ENCODE peak calls at places on chromosomes 5 and 9, in eight cellular contexts. P is type B pancreatic cell, V is RWPE1, X is heart right ventricle, D is nephron progenitor cell, T is fibroblast of pulmonary artery, A is progenitor cell of endocrine pancreas, G is PC-9. H is an unnamed sample.

GRCh38 chr9:134558124-134558805 is 83.3 kb upstream of the COL5A1 start:
- DNase-seq in P (peak), V (no peak), X (no peak), D (no peak), T (no peak), A (no peak), G (no peak), H (no peak)

GRCh38 chr5:44847453-44847852 is 38.7 kb downstream of the MRPS30 start:
- DNase-seq in P (no peak), V (no peak), X (no peak), D (no peak), T (no peak), A (no peak), G (no peak), H (no peak)

GRCh38 chr5:140303987-140304386 is 1.1 kb upstream of the PFDN1 start:
- DNase-seq in P (no peak), V (no peak), X (no peak), D (no peak), T (no peak), A (no peak), G (no peak), H (no peak)

GRCh38 chr5:74095871-74096270 is 469.9 kb downstream of the ARHGEF28 start:
- DNase-seq in P (no peak), V (no peak), X (no peak), D (no peak), T (peak), A (no peak), G (no peak), H (peak)

GRCh38 chr9:98039474-98040072 is 17.0 kb upstream of the NANS start:
- DNase-seq in P (no peak), V (no peak), X (no peak), D (no peak), T (no peak), A (no peak), G (no peak), H (peak)

GRCh38 chr5:927172-928015 is 34.7 kb downstream of the TRIP13 start:
- DNase-seq in P (peak), V (no peak), X (no peak), D (no peak), T (no peak), A (no peak), G (no peak), H (no peak)

GRCh38 chr5:136016945-136017530 is 11.8 kb upstream of the TGFBI start:
- DNase-seq in P (no peak), V (peak), X (no peak), D (no peak), T (peak), A (no peak), G (peak), H (peak)

GRCh38 chr5:170078931-170079330 is 26.8 kb upstream of the FOXI1 start:
- DNase-seq in P (no peak), V (no peak), X (no peak), D (no peak), T (no peak), A (no peak), G (no peak), H (no peak)

GRCh38 chr5:38340961-38341500 is 82.7 kb downstream of the EGFLAM start:
- DNase-seq in P (no peak), V (no peak), X (no peak), D (no peak), T (no peak), A (no peak), G (no peak), H (no peak)

GRCh38 chr9:21018177-21018576 is 13.3 kb downstream of the HACD4 start:
- DNase-seq in P (no peak), V (no peak), X (no peak), D (no peak), T (no peak), A (no peak), G (no peak), H (no peak)

GRCh38 chr9:119375892-119376291 is 6.7 kb upstream of the BRINP1 start:
- DNase-seq in P (no peak), V (peak), X (no peak), D (peak), T (no peak), A (peak), G (no peak), H (peak)

GRCh38 chr5:98106116-98107088 is 667.1 kb upstream of the RGMB start:
- DNase-seq in P (no peak), V (no peak), X (no peak), D (no peak), T (no peak), A (no peak), G (no peak), H (no peak)

GRCh38 chr5:5421149-5421960 is 1.1 kb upstream of the ICE1 start:
- DNase-seq in P (no peak), V (no peak), X (no peak), D (peak), T (peak), A (no peak), G (no peak), H (no peak)

GRCh38 chr5:113447651-113448050 is 12.9 kb upstream of the TSSK1B start:
- DNase-seq in P (no peak), V (no peak), X (no peak), D (no peak), T (peak), A (no peak), G (no peak), H (peak)

GRCh38 chr5:122091942-122092600 is 14.0 kb upstream of the LOX start:
- DNase-seq in P (no peak), V (peak), X (no peak), D (no peak), T (peak), A (no peak), G (no peak), H (peak)

GRCh38 chr9:1460143-1460769 is 410.1 kb downstream of the DMRT2 start:
- DNase-seq in P (no peak), V (peak), X (no peak), D (no peak), T (no peak), A (no peak), G (no peak), H (no peak)

GRCh38 chr5:132019857-132020555 is 8.5 kb upstream of the ACSL6 start:
- DNase-seq in P (no peak), V (no peak), X (no peak), D (no peak), T (no peak), A (no peak), G (no peak), H (no peak)

GRCh38 chr5:137370511-137371071 is 128.5 kb downstream of the SPOCK1 start:
- DNase-seq in P (no peak), V (peak), X (no peak), D (no peak), T (no peak), A (no peak), G (peak), H (peak)

GRCh38 chr5:87410941-87411340 is 1.8 kb downstream of the CCNH start:
- DNase-seq in P (no peak), V (no peak), X (no peak), D (no peak), T (peak), A (no peak), G (peak), H (peak)

GRCh38 chr9:34252016-34252415 is 73.2 kb downstream of the UBAP1 start:
- DNase-seq in P (no peak), V (no peak), X (no peak), D (no peak), T (peak), A (no peak), G (no peak), H (no peak)

GRCh38 chr9:73050062-73050814 is 97.4 kb upstream of the ALDH1A1 start:
- DNase-seq in P (no peak), V (no peak), X (no peak), D (no peak), T (peak), A (no peak), G (no peak), H (peak)

GRCh38 chr9:90018688-90019087 is 413.9 kb downstream of the GADD45G start:
- DNase-seq in P (no peak), V (no peak), X (no peak), D (no peak), T (no peak), A (no peak), G (no peak), H (no peak)

GRCh38 chr5:172274951-172275753 is 8.4 kb downstream of the UBTD2 start:
- DNase-seq in P (no peak), V (peak), X (no peak), D (no peak), T (peak), A (no peak), G (peak), H (no peak)

GRCh38 chr5:160477266-160477970 is 55.8 kb downstream of the PTTG1 start:
- DNase-seq in P (no peak), V (no peak), X (no peak), D (no peak), T (no peak), A (no peak), G (no peak), H (no peak)

GRCh38 chr5:112023766-112024165 is 266.8 kb upstream of the NREP start:
- DNase-seq in P (no peak), V (no peak), X (no peak), D (no peak), T (no peak), A (no peak), G (no peak), H (no peak)

GRCh38 chr5:136726506-136726905 is 361.2 kb upstream of the TRPC7 start:
- DNase-seq in P (no peak), V (no peak), X (no peak), D (no peak), T (no peak), A (no peak), G (no peak), H (no peak)

GRCh38 chr9:9352877-9353481 is 1259.8 kb downstream of the PTPRD start:
- DNase-seq in P (no peak), V (no peak), X (no peak), D (peak), T (peak), A (no peak), G (no peak), H (no peak)

GRCh38 chr5:133930061-133930823 is 38.2 kb downstream of the C5orf15 start:
- DNase-seq in P (no peak), V (no peak), X (no peak), D (peak), T (peak), A (no peak), G (no peak), H (no peak)

GRCh38 chr9:89915187-89915586 is 310.4 kb downstream of the GADD45G start:
- DNase-seq in P (no peak), V (no peak), X (no peak), D (no peak), T (no peak), A (no peak), G (no peak), H (no peak)

GRCh38 chr5:142584843-142585242 is 101.0 kb downstream of the FGF1 start:
- DNase-seq in P (no peak), V (no peak), X (no peak), D (no peak), T (no peak), A (no peak), G (no peak), H (peak)

GRCh38 chr5:124662261-124662781 is 84.1 kb downstream of the ZNF608 start:
- DNase-seq in P (no peak), V (no peak), X (no peak), D (peak), T (no peak), A (no peak), G (peak), H (no peak)

GRCh38 chr9:130421802-130422276 is 22.9 kb upstream of the ASS1 start:
- DNase-seq in P (no peak), V (peak), X (no peak), D (no peak), T (peak), A (no peak), G (no peak), H (peak)

GRCh38 chr9:131402738-131403492 is 9.0 kb downstream of the PRRC2B start:
- DNase-seq in P (no peak), V (peak), X (peak), D (peak), T (peak), A (no peak), G (no peak), H (peak)

GRCh38 chr5:129771058-129771838 is 23.4 kb downstream of the MINAR2 start:
- DNase-seq in P (no peak), V (peak), X (peak), D (peak), T (peak), A (peak), G (no peak), H (peak)

GRCh38 chr5:123046222-123046621 is 9.7 kb upstream of the PPIC start:
- DNase-seq in P (no peak), V (no peak), X (no peak), D (no peak), T (no peak), A (no peak), G (no peak), H (no peak)

GRCh38 chr5:80105698-80106439 is 70.7 kb downstream of the THBS4 start:
- DNase-seq in P (no peak), V (no peak), X (no peak), D (no peak), T (no peak), A (no peak), G (no peak), H (no peak)

GRCh38 chr5:172524573-172525021 is 70.3 kb upstream of the SH3PXD2B start:
- DNase-seq in P (peak), V (no peak), X (no peak), D (no peak), T (no peak), A (no peak), G (no peak), H (no peak)

GRCh38 chr5:94113087-94113486 is 371.7 kb upstream of the POU5F2 start:
- DNase-seq in P (no peak), V (no peak), X (no peak), D (no peak), T (no peak), A (no peak), G (no peak), H (no peak)

DNA sequence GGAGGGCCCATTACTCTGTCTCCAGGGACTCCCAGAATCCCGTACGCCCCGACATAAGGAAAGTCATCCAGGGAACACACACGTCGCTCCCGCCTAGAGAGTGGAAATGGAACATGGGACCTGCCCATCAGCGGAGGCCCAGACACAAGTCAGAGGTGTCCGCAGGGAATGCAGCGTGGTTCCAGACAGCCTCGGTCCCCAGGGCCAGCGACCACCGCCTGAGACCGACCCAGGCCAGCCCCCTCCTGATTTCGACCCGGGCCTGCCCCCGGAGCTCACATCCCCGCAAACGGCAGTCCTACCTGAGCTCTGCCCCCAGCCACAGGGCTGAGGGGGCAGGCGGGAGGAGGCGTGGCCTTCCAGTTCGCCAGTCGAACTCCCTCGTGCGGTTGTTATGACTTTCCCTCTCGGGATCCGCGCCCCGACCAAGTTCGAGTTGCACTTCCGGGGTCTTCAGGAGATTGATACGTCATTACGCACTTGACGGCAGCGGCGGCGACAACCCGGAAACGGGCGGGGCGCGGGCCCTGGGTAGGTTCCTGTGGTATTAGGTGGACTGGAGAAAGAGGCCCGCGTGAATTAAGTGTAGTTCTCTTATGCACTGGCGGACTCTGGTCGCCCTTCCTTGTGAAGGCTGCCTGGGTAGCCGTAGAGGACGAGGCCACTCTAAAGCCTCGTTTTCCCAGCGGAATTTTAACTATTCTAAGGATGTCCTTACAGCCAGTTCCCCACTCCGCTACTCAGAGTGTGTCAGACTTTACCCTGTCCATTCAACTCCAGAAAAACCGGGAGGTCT is 370.0 kb upstream of the POU5F2 start:
- DNase-seq in P (peak), V (peak), X (peak), D (peak), T (peak), A (peak), G (peak), H (peak)
- TF ChIP-seq CTCF in P (peak), V (peak), X (no peak), D (no peak), T (peak), A (peak), G (no peak), H (peak)

GRCh38 chr9:122366074-122366672 is 4.7 kb upstream of the PTGS1 start:
- DNase-seq in P (no peak), V (no peak), X (no peak), D (no peak), T (peak), A (no peak), G (no peak), H (peak)
- TF ChIP-seq CTCF in P (no peak), V (no peak), X (no peak), D (no peak), T (no peak), A (no peak), G (no peak), H (no peak)

DNA sequence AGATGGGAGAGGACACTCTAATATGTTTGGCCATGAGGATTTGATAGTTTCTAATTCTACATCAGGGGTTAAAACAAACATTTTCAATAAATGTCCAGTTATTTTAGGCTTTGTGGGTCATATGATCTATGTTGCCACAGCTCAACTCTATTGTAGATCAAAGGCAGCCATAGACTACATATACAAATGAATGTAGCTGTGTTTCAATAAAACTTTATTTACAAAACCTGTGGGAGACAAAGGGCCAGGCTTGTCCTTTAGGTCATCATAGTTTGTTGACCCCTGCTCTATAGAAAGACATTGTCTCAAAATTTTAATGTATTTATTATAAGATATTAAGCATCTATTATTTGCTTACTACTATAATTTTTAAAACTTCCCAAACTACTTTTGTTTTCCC is 325.4 kb upstream of the MEF2C start:
- DNase-seq in P (no peak), V (no peak), X (no peak), D (no peak), T (no peak), A (no peak), G (no peak), H (no peak)
- TF ChIP-seq CTCF in P (no peak), V (no peak), X (no peak), D (no peak), T (no peak), A (no peak), G (no peak), H (no peak)

DNA sequence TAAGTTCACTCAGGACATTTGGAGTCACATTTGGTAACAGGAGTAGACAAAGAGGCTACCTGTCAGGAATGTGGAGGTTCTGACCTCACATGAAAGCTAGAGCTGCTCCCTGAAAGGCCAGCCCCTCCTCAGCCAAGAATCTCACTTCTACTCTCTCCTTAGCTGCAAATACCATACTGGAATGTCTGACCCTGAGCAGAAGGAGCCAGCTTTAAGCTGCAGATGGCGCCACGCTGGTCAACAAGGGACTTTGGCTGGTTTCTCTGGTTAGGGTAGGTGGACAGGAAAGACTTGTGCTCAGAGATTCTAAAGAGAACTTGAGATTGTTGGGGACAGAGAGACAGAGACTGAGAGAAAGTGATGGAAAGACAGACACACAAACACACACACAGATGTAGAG is 21.9 kb downstream of the ASTN2 start:
- DNase-seq in P (no peak), V (no peak), X (no peak), D (no peak), T (no peak), A (no peak), G (no peak), H (no peak)
- TF ChIP-seq CTCF in P (no peak), V (no peak), X (no peak), D (no peak), T (no peak), A (peak), G (no peak), H (no peak)